ENCODE peak calls at places on chromosome 15, in ten cellular contexts. C is endothelial cell of umbilical vein; B is uterus; X is caudate nucleus; Y is H9; K is pancreas; U is CD4-positive, alpha-beta T cell; E is neural progenitor cell; G is A549; N is tibial artery. T is an unnamed sample.

GRCh38 chr15:37574985-37575384 is 359.5 kb upstream of the TMCO5A start:
- DNase-seq in C (no peak), B (no peak), X (no peak), Y (no peak), K (no peak), U (no peak), E (no peak), G (no peak), N (no peak), T (no peak)

GRCh38 chr15:28051920-28052633 is 47.0 kb downstream of the OCA2 start:
- DNase-seq in C (no peak), B (no peak), X (no peak), Y (no peak), K (no peak), U (no peak), E (no peak), G (no peak), N (no peak), T (no peak)

GRCh38 chr15:98874773-98875172 is 132.8 kb downstream of the PGPEP1L start:
- DNase-seq in C (no peak), B (no peak), X (no peak), Y (no peak), K (no peak), U (no peak), E (peak), G (no peak), N (no peak), T (no peak)

GRCh38 chr15:63918901-63919348 is 85.2 kb upstream of the HERC1 start:
- DNase-seq in C (no peak), B (no peak), X (no peak), Y (no peak), K (no peak), U (no peak), E (no peak), G (no peak), N (peak), T (no peak)

GRCh38 chr15:46857103-46857502 is 860.2 kb upstream of the SEMA6D start:
- DNase-seq in C (no peak), B (no peak), X (no peak), Y (no peak), K (no peak), U (no peak), E (no peak), G (no peak), N (no peak), T (no peak)

GRCh38 chr15:31842532-31843195 is 187.7 kb upstream of the CHRNA7 start:
- DNase-seq in C (no peak), B (no peak), X (no peak), Y (no peak), K (no peak), U (no peak), E (no peak), G (no peak), N (no peak), T (no peak)

GRCh38 chr15:70111203-70112017 is 13.7 kb upstream of the TLE3 start:
- DNase-seq in C (peak), B (peak), X (peak), Y (peak), K (peak), U (no peak), E (peak), G (peak), N (no peak), T (peak)

GRCh38 chr15:52112203-52112750 is 298 bp downstream of the BCL2L10 start:
- DNase-seq in C (peak), B (no peak), X (no peak), Y (peak), K (peak), U (peak), E (no peak), G (no peak), N (no peak), T (no peak)

GRCh38 chr15:50353251-50353998 is 1.6 kb downstream of the GABPB1 start:
- DNase-seq in C (peak), B (no peak), X (no peak), Y (no peak), K (no peak), U (no peak), E (no peak), G (no peak), N (no peak), T (no peak)

GRCh38 chr15:45456212-45457106 is 66.1 kb downstream of the SLC30A4 start:
- DNase-seq in C (peak), B (peak), X (no peak), Y (no peak), K (no peak), U (peak), E (no peak), G (peak), N (no peak), T (no peak)

GRCh38 chr15:41574158-41574557 is 15.1 kb downstream of the TYRO3 start:
- DNase-seq in C (no peak), B (no peak), X (no peak), Y (no peak), K (no peak), U (no peak), E (no peak), G (no peak), N (no peak), T (no peak)

GRCh38 chr15:41577863-41578735 is 19.1 kb downstream of the TYRO3 start:
- DNase-seq in C (no peak), B (no peak), X (peak), Y (no peak), K (peak), U (no peak), E (no peak), G (no peak), N (no peak), T (no peak)

GRCh38 chr15:41581110-41581509 is 22.1 kb downstream of the TYRO3 start:
- DNase-seq in C (no peak), B (no peak), X (no peak), Y (peak), K (no peak), U (no peak), E (no peak), G (no peak), N (no peak), T (no peak)

GRCh38 chr15:41575282-41575681 is 16.3 kb downstream of the TYRO3 start:
- DNase-seq in C (no peak), B (no peak), X (no peak), Y (no peak), K (peak), U (no peak), E (no peak), G (no peak), N (no peak), T (no peak)

GRCh38 chr15:41578736-41579383 is 19.8 kb downstream of the TYRO3 start:
- DNase-seq in C (no peak), B (no peak), X (no peak), Y (no peak), K (no peak), U (no peak), E (no peak), G (no peak), N (no peak), T (no peak)
- H3K27ac ChIP-seq in C (no peak), B (no peak), X (peak), Y (no peak), K (no peak), U (no peak), E (no peak), G (no peak), N (no peak), T (no peak)

GRCh38 chr15:77487479-77487861 is 66.8 kb downstream of the HMG20A start:
- DNase-seq in C (peak), B (no peak), X (no peak), Y (no peak), K (no peak), U (no peak), E (no peak), G (no peak), N (no peak), T (no peak)
- H3K27ac ChIP-seq in C (peak), B (no peak), X (no peak), Y (peak), K (no peak), U (no peak), E (no peak), G (no peak), N (peak), T (peak)

GRCh38 chr15:34325368-34325767 is 12.2 kb downstream of the SLC12A6 start:
- DNase-seq in C (no peak), B (no peak), X (no peak), Y (no peak), K (no peak), U (no peak), E (no peak), G (no peak), N (no peak), T (no peak)

GRCh38 chr15:34329006-34329405 is 8.6 kb downstream of the SLC12A6 start:
- DNase-seq in C (no peak), B (no peak), X (no peak), Y (no peak), K (no peak), U (no peak), E (no peak), G (no peak), N (no peak), T (no peak)

GRCh38 chr15:34330279-34330678 is 7.3 kb downstream of the SLC12A6 start:
- DNase-seq in C (no peak), B (no peak), X (no peak), Y (no peak), K (no peak), U (no peak), E (no peak), G (no peak), N (no peak), T (no peak)

GRCh38 chr15:34324933-34325332 is 12.6 kb downstream of the SLC12A6 start:
- DNase-seq in C (no peak), B (no peak), X (no peak), Y (no peak), K (no peak), U (no peak), E (no peak), G (no peak), N (no peak), T (no peak)

DNA sequence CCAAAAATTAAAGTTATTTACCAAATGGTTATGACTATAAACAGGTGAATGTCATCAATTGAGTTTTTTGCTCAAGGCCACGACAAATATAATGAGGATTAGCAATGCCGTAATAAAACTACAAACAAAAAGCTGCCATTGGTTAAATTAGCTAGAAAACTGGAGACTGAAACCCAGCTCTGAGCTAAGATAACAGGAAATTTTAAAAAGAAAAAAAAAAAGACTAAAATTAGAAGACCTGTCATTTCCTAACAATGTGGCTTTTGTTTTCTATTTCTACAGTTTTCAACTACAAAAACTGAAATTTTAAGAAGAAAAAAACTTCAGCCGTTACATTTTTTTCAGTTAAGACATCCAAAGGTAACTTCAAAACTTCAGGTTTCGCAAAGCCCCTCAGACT is 9.7 kb downstream of the SLC12A6 start:
- DNase-seq in C (no peak), B (no peak), X (no peak), Y (no peak), K (no peak), U (no peak), E (no peak), G (no peak), N (no peak), T (no peak)
- H3K27ac ChIP-seq in C (no peak), B (no peak), X (no peak), Y (no peak), K (no peak), U (peak), E (no peak), G (no peak), N (no peak), T (peak)

GRCh38 chr15:72180771-72181324 is 16.7 kb downstream of the GRAMD2A start:
- DNase-seq in C (no peak), B (no peak), X (no peak), Y (no peak), K (no peak), U (no peak), E (no peak), G (no peak), N (no peak), T (no peak)

GRCh38 chr15:72182673-72183072 is 14.9 kb downstream of the GRAMD2A start:
- DNase-seq in C (no peak), B (no peak), X (no peak), Y (no peak), K (no peak), U (no peak), E (no peak), G (no peak), N (no peak), T (no peak)

GRCh38 chr15:72178976-72179585 is 18.5 kb downstream of the GRAMD2A start:
- DNase-seq in C (no peak), B (no peak), X (no peak), Y (peak), K (no peak), U (no peak), E (no peak), G (no peak), N (no peak), T (no peak)

GRCh38 chr15:72182244-72182643 is 15.3 kb downstream of the GRAMD2A start:
- DNase-seq in C (no peak), B (no peak), X (no peak), Y (no peak), K (no peak), U (no peak), E (no peak), G (no peak), N (no peak), T (no peak)

DNA sequence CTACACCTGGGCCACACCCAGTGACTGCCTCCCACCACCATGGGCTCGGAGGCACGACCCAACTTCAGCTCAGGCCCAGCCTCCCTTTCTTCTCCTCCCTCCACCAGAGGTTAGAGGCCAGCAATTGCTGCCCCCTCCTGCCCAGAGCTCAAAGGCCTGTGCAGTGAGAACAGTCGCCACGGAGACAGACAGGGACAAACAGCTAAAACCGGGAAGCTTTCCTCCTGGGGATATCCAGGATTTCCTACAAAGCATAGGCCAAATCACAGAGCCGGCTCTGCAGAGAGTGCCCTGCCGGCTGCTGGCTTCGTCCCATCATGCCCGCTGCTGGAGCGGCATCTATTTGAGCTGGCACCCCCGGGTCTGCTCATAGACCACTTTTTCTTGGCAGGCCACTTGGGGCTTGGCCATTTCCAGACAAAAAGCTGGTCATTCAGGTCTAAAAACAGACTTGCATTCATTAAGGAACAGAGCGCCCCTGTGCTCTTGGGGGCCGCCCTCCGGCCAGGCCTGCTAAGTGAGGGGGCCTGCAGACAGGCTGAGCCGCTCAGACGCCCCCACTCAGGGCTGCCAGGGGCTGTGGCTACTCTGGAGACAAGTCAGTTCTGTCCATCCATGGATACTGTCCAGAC is 17.5 kb downstream of the GRAMD2A start:
- DNase-seq in C (no peak), B (no peak), X (peak), Y (peak), K (no peak), U (no peak), E (peak), G (no peak), N (no peak), T (no peak)
- H3K27ac ChIP-seq in C (no peak), B (no peak), X (peak), Y (no peak), K (no peak), U (no peak), E (no peak), G (no peak), N (no peak), T (no peak)

GRCh38 chr15:89105147-89105546 is 16.9 kb downstream of the ABHD2 start:
- DNase-seq in C (peak), B (no peak), X (no peak), Y (no peak), K (no peak), U (no peak), E (no peak), G (no peak), N (no peak), T (no peak)
- H3K27ac ChIP-seq in C (peak), B (peak), X (peak), Y (no peak), K (peak), U (no peak), E (no peak), G (peak), N (peak), T (peak)

DNA sequence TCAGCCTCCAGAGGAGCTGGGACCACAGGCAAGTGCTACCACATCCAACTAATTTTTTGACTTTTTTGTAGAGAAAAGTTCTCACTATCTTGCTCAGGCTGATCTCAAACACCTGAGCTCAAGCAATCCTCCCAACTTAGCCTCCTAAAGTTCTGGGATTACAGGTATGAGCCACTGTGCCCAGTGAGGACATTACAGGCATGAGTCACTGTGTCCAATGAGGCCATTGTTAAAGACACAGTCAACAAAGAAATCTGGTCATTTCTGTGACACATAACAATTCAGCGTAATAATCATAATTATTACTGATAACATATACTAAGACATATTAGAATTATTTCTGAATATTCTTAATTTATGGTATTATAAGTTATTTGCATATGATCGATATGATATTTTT is 463.4 kb upstream of the NDN start:
- DNase-seq in C (no peak), B (no peak), X (no peak), Y (no peak), K (no peak), U (no peak), E (no peak), G (no peak), N (no peak), T (no peak)
- H3K27ac ChIP-seq in C (no peak), B (no peak), X (no peak), Y (no peak), K (no peak), U (no peak), E (no peak), G (no peak), N (no peak), T (no peak)

DNA sequence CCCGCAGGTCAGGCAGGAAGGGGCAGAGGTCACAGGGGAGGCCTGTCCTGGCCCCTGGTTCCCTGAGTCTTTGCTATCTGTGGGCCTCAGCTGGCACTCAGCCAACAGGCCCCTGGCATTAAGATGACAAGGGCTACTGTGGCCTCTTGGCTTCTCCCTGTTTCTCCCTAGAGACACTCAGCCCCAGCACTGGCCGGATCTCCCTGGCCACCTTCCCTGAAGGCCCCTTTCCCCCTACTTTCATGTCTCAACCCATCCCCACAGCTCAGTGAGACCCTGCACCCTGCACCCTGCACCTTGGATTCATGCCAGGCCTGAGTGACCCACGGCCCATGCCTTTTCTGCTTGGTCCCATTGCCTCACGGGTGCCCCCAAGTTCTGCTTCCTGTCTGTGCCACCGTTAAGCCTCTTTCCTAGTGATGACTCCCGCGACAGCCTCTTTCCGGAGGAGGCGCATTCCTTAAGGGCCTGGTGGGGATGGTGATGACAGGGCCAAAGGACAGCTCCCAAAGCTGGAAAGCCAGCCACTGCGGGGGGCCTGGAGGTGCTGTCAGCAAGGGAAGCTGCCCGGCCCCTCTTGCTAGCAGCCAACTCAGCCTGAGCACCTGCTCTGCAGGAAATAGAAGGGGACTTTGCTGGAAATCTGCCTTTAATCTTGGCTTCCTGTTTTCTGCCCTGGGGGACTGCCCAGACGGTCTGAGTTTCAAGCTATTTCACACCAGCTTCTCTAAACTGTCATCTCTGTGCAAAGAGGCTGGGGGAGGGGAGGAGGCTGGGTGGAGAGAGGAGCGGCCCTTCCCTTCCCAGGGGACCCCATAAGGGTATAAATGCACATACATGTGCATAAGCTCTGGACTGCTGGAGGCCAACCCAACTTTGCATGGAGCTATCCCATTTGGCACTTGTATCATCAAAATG is 4.8 kb upstream of the CSK start:
- DNase-seq in C (peak), B (no peak), X (no peak), Y (peak), K (no peak), U (peak), E (peak), G (no peak), N (no peak), T (no peak)
- H3K27ac ChIP-seq in C (no peak), B (no peak), X (peak), Y (no peak), K (no peak), U (peak), E (no peak), G (no peak), N (no peak), T (peak)

GRCh38 chr15:40934457-40934856 is 5.3 kb downstream of the DLL4 start:
- DNase-seq in C (no peak), B (no peak), X (no peak), Y (no peak), K (no peak), U (no peak), E (no peak), G (no peak), N (no peak), T (no peak)
- H3K27ac ChIP-seq in C (no peak), B (no peak), X (no peak), Y (no peak), K (no peak), U (no peak), E (no peak), G (no peak), N (no peak), T (peak)

GRCh38 chr15:62818691-62819090 is 223.9 kb upstream of the TPM1 start:
- DNase-seq in C (no peak), B (no peak), X (no peak), Y (no peak), K (no peak), U (no peak), E (no peak), G (no peak), N (no peak), T (no peak)

GRCh38 chr15:62816342-62817059 is 226.0 kb upstream of the TPM1 start:
- DNase-seq in C (no peak), B (no peak), X (no peak), Y (no peak), K (no peak), U (no peak), E (no peak), G (no peak), N (no peak), T (no peak)

GRCh38 chr15:62822228-62822627 is 220.3 kb upstream of the TPM1 start:
- DNase-seq in C (no peak), B (no peak), X (no peak), Y (no peak), K (no peak), U (no peak), E (no peak), G (no peak), N (no peak), T (no peak)

GRCh38 chr15:62824111-62824737 is 218.3 kb upstream of the TPM1 start:
- DNase-seq in C (no peak), B (no peak), X (no peak), Y (no peak), K (no peak), U (no peak), E (no peak), G (no peak), N (no peak), T (no peak)

DNA sequence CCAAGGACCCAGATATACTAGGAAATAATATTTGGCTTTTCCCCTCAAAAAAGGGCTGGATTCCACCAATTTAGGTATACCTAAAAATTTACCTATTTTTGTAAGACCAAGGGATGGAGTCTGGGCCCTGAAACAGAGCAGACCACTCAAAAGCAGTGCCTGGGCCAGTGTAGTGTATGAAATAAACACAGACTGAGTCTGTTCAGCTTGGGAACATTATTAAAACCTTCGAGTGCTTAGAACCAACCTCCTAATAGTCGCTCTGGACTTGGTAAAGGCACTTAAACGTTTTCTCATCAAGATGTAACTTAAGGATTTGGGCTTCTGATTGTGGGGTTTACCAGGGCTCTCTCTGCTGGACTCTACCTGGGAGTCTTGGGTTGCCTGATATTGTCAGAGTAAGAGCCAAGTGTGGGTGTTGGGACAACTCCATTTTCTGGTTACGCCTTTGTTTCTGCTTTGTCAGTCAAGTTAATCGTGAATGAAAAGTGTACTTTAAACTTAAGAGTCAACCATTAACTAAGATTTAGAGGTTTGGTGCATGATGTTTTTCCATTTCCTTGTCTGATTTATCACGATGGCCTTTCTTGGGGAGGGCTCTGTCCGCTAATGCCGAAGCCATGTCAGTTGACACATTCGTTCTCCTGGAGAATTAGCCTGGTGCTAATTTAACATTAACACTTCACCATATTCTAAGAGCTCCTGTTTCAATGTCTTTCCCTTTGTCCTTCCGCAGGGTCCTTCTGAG is 221.0 kb upstream of the TPM1 start:
- DNase-seq in C (no peak), B (no peak), X (no peak), Y (no peak), K (peak), U (no peak), E (no peak), G (peak), N (no peak), T (no peak)
- H3K27ac ChIP-seq in C (no peak), B (no peak), X (no peak), Y (no peak), K (peak), U (no peak), E (no peak), G (peak), N (no peak), T (no peak)